ENCODE peak calls at places on chromosomes 1 and 21, in seven cellular contexts. L, N, D, J, Q, M and O are unnamed samples.

GRCh38 chr1:39190096-39190495 is 14.4 kb upstream of the MACF1 start:
- DNase-seq in L (no peak), N (no peak), D (no peak), J (no peak), Q (no peak), M (no peak), O (no peak)

GRCh38 chr1:59856725-59857338 is 42.1 kb downstream of the HOOK1 start:
- DNase-seq in L (no peak), N (peak), D (no peak), J (peak), Q (no peak), M (no peak), O (no peak)

GRCh38 chr1:24904731-24905354 is 25.2 kb downstream of the RUNX3 start:
- DNase-seq in L (no peak), N (peak), D (no peak), J (peak), Q (no peak), M (no peak), O (peak)

GRCh38 chr21:41683815-41684214 is 83.0 kb downstream of the RIPK4 start:
- DNase-seq in L (no peak), N (no peak), D (no peak), J (no peak), Q (no peak), M (no peak), O (no peak)

GRCh38 chr1:25771246-25772114 is 28.5 kb upstream of the SELENON start:
- DNase-seq in L (no peak), N (peak), D (no peak), J (peak), Q (no peak), M (peak), O (no peak)

GRCh38 chr1:160956966-160957365 is 2.4 kb upstream of the ITLN2 start:
- DNase-seq in L (no peak), N (no peak), D (no peak), J (no peak), Q (no peak), M (no peak), O (no peak)

GRCh38 chr1:225652726-225653462 is at the start of gene ENAH:
- DNase-seq in L (peak), N (peak), D (peak), J (peak), Q (no peak), M (peak), O (peak)

GRCh38 chr1:1137256-1138045 is 21.6 kb upstream of the C1orf159 start:
- DNase-seq in L (peak), N (no peak), D (no peak), J (peak), Q (no peak), M (no peak), O (no peak)

GRCh38 chr1:182198006-182198605 is 136.6 kb upstream of the ZNF648 start:
- DNase-seq in L (peak), N (no peak), D (no peak), J (no peak), Q (no peak), M (no peak), O (no peak)
- TF ChIP-seq CTCF in L (no peak), N (peak), D (no peak), J (peak), Q (peak), M (no peak), O (peak)

GRCh38 chr1:232880354-232880753 is 70.1 kb upstream of the NTPCR start:
- DNase-seq in L (peak), N (no peak), D (peak), J (peak), Q (no peak), M (peak), O (no peak)
- TF ChIP-seq CTCF in L (peak), N (peak), D (peak), J (peak), Q (peak), M (peak), O (peak)

GRCh38 chr1:66246371-66247262 is 287.3 kb upstream of the SGIP1 start:
- DNase-seq in L (no peak), N (no peak), D (no peak), J (no peak), Q (no peak), M (no peak), O (no peak)
- TF ChIP-seq CTCF in L (no peak), N (no peak), D (no peak), J (no peak), Q (no peak), M (no peak), O (no peak)

DNA sequence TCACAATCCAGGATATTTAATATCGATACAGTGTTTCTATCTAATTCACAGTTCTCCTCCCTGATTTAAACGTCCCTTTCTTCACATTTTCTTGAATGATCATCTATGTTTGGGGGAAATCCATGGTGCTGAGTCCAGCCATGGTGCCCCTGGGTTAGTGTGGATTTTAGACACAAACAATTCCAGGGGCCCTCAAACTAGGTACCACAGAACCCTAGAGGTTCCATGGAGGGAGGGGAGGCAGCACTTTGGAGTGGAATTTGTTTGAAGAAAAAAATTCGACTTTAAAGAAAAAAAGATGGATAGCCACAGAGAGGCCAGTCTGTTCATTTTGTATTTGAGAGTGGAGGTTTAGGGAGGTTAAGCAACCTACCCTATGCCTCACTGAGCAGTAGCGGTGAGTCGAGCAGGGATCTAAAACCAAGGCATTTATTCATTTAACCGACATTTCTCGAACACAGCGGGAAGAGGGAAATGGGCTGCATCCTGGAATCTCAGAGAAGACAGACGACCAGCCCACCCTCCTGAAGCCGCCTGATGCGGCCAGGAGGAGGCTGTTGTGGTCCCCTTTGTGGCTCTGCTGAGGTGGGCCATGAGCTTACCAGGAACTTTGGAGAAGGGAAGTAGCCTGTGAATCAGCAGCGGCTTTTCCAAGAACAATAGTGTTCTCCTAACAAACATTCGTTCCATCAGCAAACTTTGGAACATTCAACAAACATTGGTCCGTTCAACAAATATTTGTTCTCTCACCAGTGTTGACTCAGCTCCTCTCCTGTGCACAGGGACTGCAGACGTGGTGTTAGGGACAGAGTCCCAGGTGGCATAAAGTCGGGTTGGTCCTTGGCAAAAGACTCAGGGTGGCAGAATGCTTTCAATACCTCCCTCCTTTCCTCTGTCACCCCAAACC is 103.5 kb upstream of the ZBTB40 start:
- DNase-seq in L (no peak), N (no peak), D (no peak), J (no peak), Q (no peak), M (no peak), O (no peak)
- TF ChIP-seq CTCF in L (no peak), N (no peak), D (no peak), J (no peak), Q (no peak), M (no peak), O (no peak)

GRCh38 chr1:227542153-227543120 is 20.9 kb upstream of the ZNF678 start:
- DNase-seq in L (peak), N (peak), D (peak), J (peak), Q (peak), M (peak), O (peak)
- TF ChIP-seq CTCF in L (peak), N (peak), D (peak), J (peak), Q (peak), M (peak), O (peak)

GRCh38 chr1:11064942-11065341 is 5.1 kb upstream of the SRM start:
- DNase-seq in L (no peak), N (no peak), D (no peak), J (no peak), Q (no peak), M (no peak), O (no peak)
- TF ChIP-seq CTCF in L (no peak), N (no peak), D (no peak), J (no peak), Q (no peak), M (no peak), O (no peak)